ENCODE peak calls at places on chromosomes 13 and 19, in four cellular contexts. R is kidney epithelial cell, P is cardiac muscle cell, X is colonic mucosa. U is an unnamed sample.

GRCh38 chr13:80361883-80362327 is 21.0 kb upstream of the SPRY2 start:
- DNase-seq in R (no peak), P (no peak), X (peak), U (no peak)

GRCh38 chr13:31045621-31046081 is 113.2 kb downstream of the TEX26 start:
- DNase-seq in R (peak), P (peak), X (peak), U (peak)

GRCh38 chr13:93655132-93655531 is 428.5 kb downstream of the GPC6 start:
- DNase-seq in R (no peak), P (no peak), X (no peak), U (no peak)

GRCh38 chr19:38735257-38735686 is 9.0 kb downstream of the CAPN12 start:
- DNase-seq in R (no peak), P (no peak), X (peak), U (no peak)

GRCh38 chr19:47229674-47230121 is 1.3 kb downstream of the BBC3 start:
- DNase-seq in R (no peak), P (no peak), X (peak), U (no peak)

GRCh38 chr13:66859934-66860867 is 369.9 kb downstream of the PCDH9 start:
- DNase-seq in R (no peak), P (no peak), X (no peak), U (no peak)

GRCh38 chr13:98976941-98977340 is 923 bp downstream of the DOCK9 start:
- DNase-seq in R (no peak), P (peak), X (no peak), U (no peak)

GRCh38 chr19:5821521-5822180 is 16.8 kb downstream of the NRTN start:
- DNase-seq in R (no peak), P (no peak), X (no peak), U (no peak)

GRCh38 chr13:73720216-73720840 is 413.9 kb downstream of the KLF12 start:
- DNase-seq in R (no peak), P (no peak), X (no peak), U (no peak)

GRCh38 chr13:81446441-81446840 is 1105.5 kb upstream of the SPRY2 start:
- DNase-seq in R (no peak), P (no peak), X (no peak), U (no peak)

GRCh38 chr13:40666905-40667621 is 622 bp upstream of the FOXO1 start:
- DNase-seq in R (no peak), P (no peak), X (peak), U (no peak)

GRCh38 chr19:45468803-45469131 is 971 bp downstream of the FOSB start:
- DNase-seq in R (no peak), P (no peak), X (no peak), U (no peak)

GRCh38 chr19:6452899-6453298 is 6.7 kb downstream of the SLC25A23 start:
- DNase-seq in R (no peak), P (no peak), X (no peak), U (no peak)

GRCh38 chr13:93307166-93307565 is 80.6 kb downstream of the GPC6 start:
- DNase-seq in R (no peak), P (no peak), X (no peak), U (no peak)

GRCh38 chr19:5131866-5132561 is 163.1 kb downstream of the KDM4B start:
- DNase-seq in R (no peak), P (no peak), X (no peak), U (no peak)

GRCh38 chr19:2964874-2965273 is 12.5 kb upstream of the TLE6 start:
- DNase-seq in R (no peak), P (no peak), X (no peak), U (no peak)

GRCh38 chr13:63731896-63732295 is 2316.2 kb upstream of the PCDH20 start:
- DNase-seq in R (peak), P (no peak), X (no peak), U (peak)

GRCh38 chr19:35310811-35311465 is 18.0 kb upstream of the CD22 start:
- DNase-seq in R (no peak), P (no peak), X (no peak), U (no peak)

GRCh38 chr13:67075239-67075638 is 154.9 kb downstream of the PCDH9 start:
- DNase-seq in R (no peak), P (peak), X (no peak), U (no peak)

GRCh38 chr13:35987572-35988513 is 143.3 kb downstream of the DCLK1 start:
- DNase-seq in R (no peak), P (no peak), X (no peak), U (no peak)

GRCh38 chr13:29284726-29285125 is 310.8 kb downstream of the SLC7A1 start:
- DNase-seq in R (no peak), P (no peak), X (no peak), U (no peak)

GRCh38 chr13:84430015-84430414 is 547.7 kb upstream of the SLITRK1 start:
- DNase-seq in R (no peak), P (peak), X (no peak), U (no peak)

GRCh38 chr19:49680473-49681351 is 3.6 kb downstream of the PRMT1 start:
- DNase-seq in R (no peak), P (peak), X (peak), U (no peak)

GRCh38 chr19:10113964-10114650 is 2.6 kb downstream of the P2RY11 start:
- DNase-seq in R (no peak), P (no peak), X (no peak), U (no peak)

GRCh38 chr19:33428627-33429013 is 55.1 kb downstream of the CEBPG start:
- DNase-seq in R (no peak), P (no peak), X (no peak), U (no peak)

GRCh38 chr13:113468029-113468428 is 14.7 kb upstream of the ADPRHL1 start:
- DNase-seq in R (no peak), P (no peak), X (no peak), U (no peak)

GRCh38 chr19:13835791-13836723 is 40.8 kb downstream of the ZSWIM4 start:
- DNase-seq in R (no peak), P (no peak), X (peak), U (no peak)

GRCh38 chr19:15300533-15301194 is 31.7 kb downstream of the BRD4 start:
- DNase-seq in R (no peak), P (peak), X (no peak), U (no peak)

GRCh38 chr19:56837492-56837891 is 3.0 kb downstream of the PEG3 start:
- DNase-seq in R (peak), P (peak), X (peak), U (peak)
- TF ChIP-seq CTCF in R (peak), P (peak), X (peak), U (peak)

GRCh38 chr19:18320865-18321728 is 1.8 kb downstream of the LSM4 start:
- DNase-seq in R (no peak), P (no peak), X (peak), U (no peak)
- H3K4me3 ChIP-seq in R (no peak), P (no peak), X (no peak), U (no peak)

GRCh38 chr19:1776606-1777147 is 23.4 kb downstream of the ONECUT3 start:
- DNase-seq in R (no peak), P (no peak), X (no peak), U (no peak)

GRCh38 chr19:1775951-1776605 is 22.8 kb downstream of the ONECUT3 start:
- DNase-seq in R (no peak), P (no peak), X (no peak), U (no peak)

GRCh38 chr19:1773173-1773572 is 19.9 kb downstream of the ONECUT3 start:
- DNase-seq in R (peak), P (no peak), X (no peak), U (no peak)

GRCh38 chr19:1777149-1777548 is 23.8 kb downstream of the ONECUT3 start:
- DNase-seq in R (no peak), P (no peak), X (no peak), U (no peak)

DNA sequence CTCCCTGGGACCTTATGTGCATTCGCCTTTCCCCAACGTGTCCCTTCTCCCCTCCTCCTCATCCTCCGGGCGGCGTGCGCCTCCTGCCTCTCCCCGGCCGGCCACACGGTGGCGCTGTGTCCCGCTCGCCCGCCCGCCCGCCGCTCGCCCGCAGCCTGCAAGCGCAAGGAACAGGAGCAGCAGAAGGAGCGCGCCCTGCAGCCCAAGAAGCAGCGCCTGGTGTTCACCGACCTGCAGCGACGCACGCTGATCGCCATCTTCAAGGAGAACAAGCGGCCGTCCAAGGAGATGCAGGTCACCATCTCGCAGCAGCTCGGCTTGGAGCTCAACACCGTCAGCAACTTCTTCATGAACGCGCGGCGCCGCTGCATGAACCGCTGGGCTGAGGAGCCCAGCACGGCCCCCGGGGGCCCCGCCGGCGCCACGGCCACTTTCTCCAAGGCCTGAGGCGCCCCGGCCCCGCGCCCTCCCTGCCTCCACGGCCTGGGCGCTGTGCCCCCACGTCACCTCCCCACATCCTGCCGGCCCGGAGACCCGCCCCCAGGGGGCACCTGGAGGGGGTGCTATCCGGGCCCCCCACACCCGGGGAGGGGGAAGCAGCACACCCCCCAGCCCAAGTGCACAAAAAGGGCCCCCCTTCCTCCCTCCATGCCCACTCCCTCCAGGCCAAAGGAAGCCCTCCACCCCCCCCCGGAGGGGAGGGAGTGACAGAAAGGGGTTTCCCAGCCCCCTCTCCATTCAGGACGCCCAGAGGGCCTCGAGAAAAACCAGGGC is 21.9 kb downstream of the ONECUT3 start:
- DNase-seq in R (no peak), P (peak), X (no peak), U (no peak)
- TF ChIP-seq CTCF in R (peak), P (peak), X (peak), U (peak)

GRCh38 chr19:51181913-51182419 is 39.9 kb downstream of the SIGLEC7 start:
- DNase-seq in R (no peak), P (peak), X (no peak), U (no peak)
- H3K4me3 ChIP-seq in R (no peak), P (no peak), X (no peak), U (no peak)

GRCh38 chr19:18282021-18282787 is 782 bp upstream of the JUND start:
- DNase-seq in R (no peak), P (no peak), X (peak), U (no peak)
- TF ChIP-seq CTCF in R (peak), P (peak), X (no peak), U (peak)

DNA sequence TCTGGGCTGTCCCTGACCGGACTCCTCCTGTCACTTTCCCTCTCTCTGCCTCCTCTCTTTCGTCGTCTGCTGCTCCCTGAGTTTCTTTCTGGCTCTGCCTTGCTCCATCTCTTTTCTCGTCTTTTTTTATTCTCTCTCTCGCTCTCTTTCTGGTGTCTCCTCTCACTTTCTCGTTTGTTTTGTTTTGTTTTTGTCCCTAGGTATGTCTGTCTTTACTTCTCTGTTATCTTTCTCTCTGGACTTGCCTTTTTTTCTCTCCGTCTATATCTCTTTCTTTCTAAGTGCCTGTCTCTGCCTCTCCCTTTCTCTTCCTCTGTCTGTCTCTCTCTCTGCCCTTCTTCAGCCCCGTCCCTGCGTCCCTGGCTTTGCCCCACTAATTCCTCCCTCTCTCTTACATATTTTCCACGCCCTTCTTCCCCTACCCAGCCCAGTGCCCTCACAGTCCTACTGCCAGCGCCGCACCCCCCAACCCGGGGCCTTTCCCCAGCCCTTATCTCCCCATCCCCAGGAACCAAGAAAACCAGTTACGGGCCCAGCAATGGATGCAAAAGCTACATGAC is 48.1 kb upstream of the SHKBP1 start:
- DNase-seq in R (no peak), P (no peak), X (no peak), U (no peak)
- H3K4me3 ChIP-seq in R (no peak), P (no peak), X (no peak), U (no peak)